ENCODE peak calls at places on chromosomes 4 and X, in nine cellular contexts. One of them, this sample, is unnamed. For H3K27me3, the result is how much of the 10 kb centered on the place peaks cover.

GRCh38 chr4:84091266-84091665 is 407.8 kb downstream of the NKX6-1 start:
- DNase-seq in K562: no peak
- DNase-seq in spleen: no peak
- DNase-seq in breast epithelium: no peak
- DNase-seq in sigmoid colon: no peak
- DNase-seq in stomach: no peak
- DNase-seq in transverse colon: no peak
- DNase-seq in suprapubic skin: no peak
- DNase-seq in prostate gland: no peak
- DNase-seq in this sample: no peak

GRCh38 chrX:128458888-128459287 is 406.7 kb upstream of the ACTRT1 start:
- DNase-seq in breast epithelium: no peak
- DNase-seq in transverse colon: no peak
- DNase-seq in stomach: no peak
- DNase-seq in suprapubic skin: no peak
- DNase-seq in sigmoid colon: no peak
- DNase-seq in K562: no peak
- DNase-seq in spleen: no peak
- DNase-seq in prostate gland: no peak
- DNase-seq in this sample: no peak

GRCh38 chr4:28357985-28358384 is 1497.3 kb downstream of the STIM2 start:
- DNase-seq in transverse colon: no peak
- DNase-seq in stomach: no peak
- DNase-seq in breast epithelium: no peak
- DNase-seq in sigmoid colon: no peak
- DNase-seq in prostate gland: no peak
- DNase-seq in K562: no peak
- DNase-seq in spleen: no peak
- DNase-seq in suprapubic skin: no peak
- DNase-seq in this sample: no peak

GRCh38 chr4:168076989-168077725 is 15.2 kb upstream of the ANXA10 start:
- DNase-seq in transverse colon: peak
- DNase-seq in suprapubic skin: no peak
- DNase-seq in stomach: peak
- DNase-seq in spleen: no peak
- DNase-seq in K562: peak
- DNase-seq in breast epithelium: no peak
- DNase-seq in sigmoid colon: no peak
- DNase-seq in prostate gland: peak
- DNase-seq in this sample: no peak

GRCh38 chr4:81491943-81492342 is 20.2 kb upstream of the RASGEF1B start:
- DNase-seq in suprapubic skin: no peak
- DNase-seq in K562: no peak
- DNase-seq in spleen: no peak
- DNase-seq in sigmoid colon: no peak
- DNase-seq in stomach: no peak
- DNase-seq in breast epithelium: no peak
- DNase-seq in transverse colon: no peak
- DNase-seq in prostate gland: no peak
- DNase-seq in this sample: no peak

GRCh38 chr4:137659431-137659830 is 127.1 kb upstream of the PCDH18 start:
- DNase-seq in sigmoid colon: no peak
- DNase-seq in stomach: no peak
- DNase-seq in spleen: no peak
- DNase-seq in prostate gland: no peak
- DNase-seq in K562: no peak
- DNase-seq in transverse colon: no peak
- DNase-seq in suprapubic skin: no peak
- DNase-seq in breast epithelium: no peak
- DNase-seq in this sample: no peak

GRCh38 chrX:30971761-30972603 is 82.9 kb upstream of the TAB3 start:
- DNase-seq in breast epithelium: no peak
- DNase-seq in K562: peak
- DNase-seq in transverse colon: peak
- DNase-seq in suprapubic skin: no peak
- DNase-seq in stomach: peak
- DNase-seq in spleen: no peak
- DNase-seq in prostate gland: peak
- DNase-seq in sigmoid colon: no peak
- DNase-seq in this sample: no peak

GRCh38 chrX:30821116-30821515 is 67.9 kb downstream of the TAB3 start:
- DNase-seq in spleen: no peak
- DNase-seq in prostate gland: no peak
- DNase-seq in K562: no peak
- DNase-seq in stomach: no peak
- DNase-seq in suprapubic skin: no peak
- DNase-seq in sigmoid colon: no peak
- DNase-seq in breast epithelium: no peak
- DNase-seq in transverse colon: no peak
- DNase-seq in this sample: no peak

GRCh38 chr4:140688711-140689598 is 67.2 kb downstream of the TBC1D9 start:
- DNase-seq in transverse colon: no peak
- DNase-seq in sigmoid colon: no peak
- DNase-seq in breast epithelium: no peak
- DNase-seq in suprapubic skin: no peak
- DNase-seq in spleen: no peak
- DNase-seq in K562: no peak
- DNase-seq in prostate gland: no peak
- DNase-seq in stomach: no peak
- DNase-seq in this sample: peak

GRCh38 chr4:11367371-11367770 is 61.3 kb downstream of the HS3ST1 start:
- DNase-seq in stomach: peak
- DNase-seq in spleen: no peak
- DNase-seq in sigmoid colon: peak
- DNase-seq in transverse colon: peak
- DNase-seq in K562: no peak
- DNase-seq in prostate gland: peak
- DNase-seq in breast epithelium: no peak
- DNase-seq in suprapubic skin: no peak
- DNase-seq in this sample: peak

GRCh38 chrX:10631416-10632145 is 11.2 kb upstream of the MID1 start:
- DNase-seq in sigmoid colon: no peak
- DNase-seq in transverse colon: no peak
- DNase-seq in spleen: no peak
- DNase-seq in stomach: no peak
- DNase-seq in prostate gland: no peak
- DNase-seq in K562: no peak
- DNase-seq in breast epithelium: no peak
- DNase-seq in suprapubic skin: no peak
- DNase-seq in this sample: no peak

GRCh38 chrX:120464409-120464808 is 4.7 kb downstream of the LAMP2 start:
- DNase-seq in sigmoid colon: no peak
- DNase-seq in spleen: no peak
- DNase-seq in K562: no peak
- DNase-seq in stomach: no peak
- DNase-seq in prostate gland: no peak
- DNase-seq in breast epithelium: no peak
- DNase-seq in suprapubic skin: no peak
- DNase-seq in transverse colon: no peak
- DNase-seq in this sample: no peak

GRCh38 chr4:77920371-77920770 is 57.7 kb downstream of the MRPL1 start:
- DNase-seq in sigmoid colon: no peak
- DNase-seq in transverse colon: no peak
- DNase-seq in K562: no peak
- DNase-seq in prostate gland: no peak
- DNase-seq in stomach: no peak
- DNase-seq in breast epithelium: no peak
- DNase-seq in suprapubic skin: no peak
- DNase-seq in spleen: no peak
- DNase-seq in this sample: no peak

GRCh38 chrX:16826207-16826606 is 39.9 kb downstream of the TXLNG start:
- DNase-seq in suprapubic skin: no peak
- DNase-seq in K562: peak
- DNase-seq in sigmoid colon: no peak
- DNase-seq in stomach: no peak
- DNase-seq in prostate gland: no peak
- DNase-seq in breast epithelium: no peak
- DNase-seq in spleen: no peak
- DNase-seq in transverse colon: no peak
- DNase-seq in this sample: no peak

GRCh38 chr4:145827885-145828284 is 110.7 kb downstream of the ZNF827 start:
- DNase-seq in suprapubic skin: no peak
- DNase-seq in K562: no peak
- DNase-seq in prostate gland: no peak
- DNase-seq in spleen: no peak
- DNase-seq in stomach: no peak
- DNase-seq in sigmoid colon: no peak
- DNase-seq in breast epithelium: no peak
- DNase-seq in transverse colon: no peak
- DNase-seq in this sample: no peak

GRCh38 chr4:116217781-116218180 is 867.6 kb downstream of the TRAM1L1 start:
- DNase-seq in sigmoid colon: no peak
- DNase-seq in transverse colon: no peak
- DNase-seq in suprapubic skin: no peak
- DNase-seq in prostate gland: no peak
- DNase-seq in spleen: no peak
- DNase-seq in breast epithelium: no peak
- DNase-seq in stomach: no peak
- DNase-seq in K562: no peak
- DNase-seq in this sample: no peak

GRCh38 chr4:47690611-47691010 is 147.3 kb downstream of the CORIN start:
- DNase-seq in transverse colon: no peak
- DNase-seq in suprapubic skin: no peak
- DNase-seq in sigmoid colon: no peak
- DNase-seq in breast epithelium: no peak
- DNase-seq in prostate gland: no peak
- DNase-seq in stomach: no peak
- DNase-seq in K562: no peak
- DNase-seq in spleen: no peak
- DNase-seq in this sample: no peak

GRCh38 chrX:154603438-154604430 is 15.3 kb downstream of the CTAG1B start:
- DNase-seq in suprapubic skin: no peak
- DNase-seq in prostate gland: peak
- DNase-seq in spleen: no peak
- DNase-seq in stomach: no peak
- DNase-seq in sigmoid colon: no peak
- DNase-seq in breast epithelium: no peak
- DNase-seq in K562: no peak
- DNase-seq in transverse colon: no peak
- DNase-seq in this sample: no peak

GRCh38 chr4:138230048-138230447 is 12.1 kb downstream of the SLC7A11 start:
- DNase-seq in breast epithelium: no peak
- DNase-seq in prostate gland: no peak
- DNase-seq in K562: no peak
- DNase-seq in suprapubic skin: no peak
- DNase-seq in transverse colon: no peak
- DNase-seq in sigmoid colon: no peak
- DNase-seq in stomach: no peak
- DNase-seq in spleen: no peak
- DNase-seq in this sample: no peak

GRCh38 chr4:2058264-2059033 is 678 bp upstream of the NAT8L start:
- DNase-seq in suprapubic skin: no peak
- DNase-seq in sigmoid colon: no peak
- DNase-seq in prostate gland: no peak
- DNase-seq in stomach: no peak
- DNase-seq in breast epithelium: no peak
- DNase-seq in K562: peak
- DNase-seq in spleen: peak
- DNase-seq in transverse colon: no peak
- DNase-seq in this sample: no peak
- TF ChIP-seq POLR2AphosphoS5 in suprapubic skin: no peak
- TF ChIP-seq POLR2AphosphoS5 in sigmoid colon: no peak
- TF ChIP-seq POLR2AphosphoS5 in prostate gland: no peak
- TF ChIP-seq POLR2AphosphoS5 in stomach: no peak
- TF ChIP-seq POLR2AphosphoS5 in breast epithelium: no peak
- TF ChIP-seq POLR2AphosphoS5 in K562: no peak
- TF ChIP-seq POLR2AphosphoS5 in spleen: no peak
- TF ChIP-seq POLR2AphosphoS5 in transverse colon: no peak
- TF ChIP-seq POLR2AphosphoS5 in this sample: no peak

GRCh38 chrX:49710744-49711319 is 15.0 kb upstream of the PAGE1 start:
- DNase-seq in prostate gland: no peak
- DNase-seq in sigmoid colon: no peak
- DNase-seq in breast epithelium: no peak
- DNase-seq in transverse colon: no peak
- DNase-seq in spleen: no peak
- DNase-seq in stomach: no peak
- DNase-seq in suprapubic skin: no peak
- DNase-seq in K562: no peak
- DNase-seq in this sample: no peak

GRCh38 chrX:49712577-49712976 is 16.8 kb upstream of the PAGE1 start:
- DNase-seq in sigmoid colon: no peak
- DNase-seq in spleen: no peak
- DNase-seq in stomach: no peak
- DNase-seq in prostate gland: no peak
- DNase-seq in transverse colon: no peak
- DNase-seq in K562: no peak
- DNase-seq in breast epithelium: no peak
- DNase-seq in suprapubic skin: no peak
- DNase-seq in this sample: no peak
- H3K27me3 ChIP-seq in sigmoid colon: under half
- H3K27me3 ChIP-seq in spleen: under half
- H3K27me3 ChIP-seq in stomach: under half
- H3K27me3 ChIP-seq in prostate gland: under half
- H3K27me3 ChIP-seq in transverse colon: under half
- H3K27me3 ChIP-seq in K562: under half
- H3K27me3 ChIP-seq in breast epithelium: half or more
- H3K27me3 ChIP-seq in suprapubic skin: under half
- H3K27me3 ChIP-seq in this sample: under half

GRCh38 chr4:174154455-174154854 is 129.0 kb downstream of the FBXO8 start:
- DNase-seq in transverse colon: no peak
- DNase-seq in K562: no peak
- DNase-seq in sigmoid colon: peak
- DNase-seq in stomach: no peak
- DNase-seq in prostate gland: no peak
- DNase-seq in suprapubic skin: no peak
- DNase-seq in spleen: no peak
- DNase-seq in breast epithelium: no peak
- DNase-seq in this sample: no peak
- TF ChIP-seq POLR2AphosphoS5 in transverse colon: no peak
- TF ChIP-seq POLR2AphosphoS5 in K562: no peak
- TF ChIP-seq POLR2AphosphoS5 in sigmoid colon: peak
- TF ChIP-seq POLR2AphosphoS5 in stomach: peak
- TF ChIP-seq POLR2AphosphoS5 in prostate gland: no peak
- TF ChIP-seq POLR2AphosphoS5 in suprapubic skin: no peak
- TF ChIP-seq POLR2AphosphoS5 in spleen: no peak
- TF ChIP-seq POLR2AphosphoS5 in breast epithelium: no peak
- TF ChIP-seq POLR2AphosphoS5 in this sample: peak

DNA sequence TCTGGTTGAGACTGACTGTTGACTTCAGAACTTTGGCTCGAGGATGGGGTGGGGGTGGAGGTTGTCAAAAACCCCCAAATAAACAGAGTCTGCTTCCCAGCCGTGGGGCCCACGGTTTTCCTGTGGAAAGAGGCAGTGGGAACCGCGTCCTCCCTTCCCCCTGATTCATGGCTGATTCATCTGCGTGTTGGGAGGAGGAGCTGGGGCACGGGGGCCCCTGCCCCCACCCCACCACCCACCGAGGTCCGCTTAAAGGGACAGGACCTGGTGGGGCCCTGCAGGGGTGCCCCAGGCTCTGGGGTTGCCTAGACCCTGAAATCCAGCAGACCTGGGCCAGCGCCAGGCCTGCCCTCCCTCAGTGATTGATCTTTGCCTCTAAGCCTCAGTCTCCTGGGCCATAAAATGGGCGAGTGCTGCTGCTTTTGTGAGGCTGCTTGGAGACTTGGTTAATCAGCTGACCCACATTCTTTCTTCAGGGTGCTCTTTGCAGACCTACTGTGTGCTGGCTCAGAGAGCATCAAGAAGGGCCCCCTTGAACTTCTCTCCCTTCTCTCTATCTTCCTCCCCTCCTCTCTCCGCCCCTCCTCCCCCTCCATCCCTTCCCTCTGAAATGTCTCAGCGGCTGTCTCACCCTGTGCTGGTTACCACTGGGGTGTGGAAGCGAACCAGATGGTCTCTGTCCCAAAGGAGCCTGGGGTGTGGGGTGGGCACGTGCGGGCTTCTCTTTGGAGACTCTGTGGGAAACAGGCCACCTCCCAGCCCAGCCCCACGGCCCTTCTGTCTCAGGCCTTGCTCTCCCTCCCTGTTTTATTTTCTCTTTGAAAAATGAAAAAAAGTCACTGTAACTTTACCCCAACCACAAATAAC is 9.1 kb downstream of the HTRA3 start:
- DNase-seq in transverse colon: no peak
- DNase-seq in breast epithelium: no peak
- DNase-seq in prostate gland: no peak
- DNase-seq in stomach: no peak
- DNase-seq in spleen: peak
- DNase-seq in suprapubic skin: no peak
- DNase-seq in sigmoid colon: peak
- DNase-seq in K562: no peak
- DNase-seq in this sample: no peak
- H3K27me3 ChIP-seq in transverse colon: under half
- H3K27me3 ChIP-seq in breast epithelium: under half
- H3K27me3 ChIP-seq in prostate gland: under half
- H3K27me3 ChIP-seq in stomach: under half
- H3K27me3 ChIP-seq in spleen: under half
- H3K27me3 ChIP-seq in suprapubic skin: under half
- H3K27me3 ChIP-seq in sigmoid colon: under half
- H3K27me3 ChIP-seq in K562: under half
- H3K27me3 ChIP-seq in this sample: under half